ENCODE peak calls at places on chromosomes 7 and 10, in seven cellular contexts. One of them, this sample, is unnamed.

GRCh38 chr7:50591480-50592438 is 26.6 kb upstream of the DDC start:
- DNase-seq in left lung: peak; percentile 53
- DNase-seq in naive thymus-derived CD4-positive, alpha-beta T cell: no peak
- DNase-seq in suprapubic skin: no peak
- DNase-seq in tibial nerve: no peak
- DNase-seq in lung: no peak
- DNase-seq in cardiac muscle cell: no peak
- DNase-seq in this sample: no peak

GRCh38 chr10:132429281-132430230 is 32.6 kb downstream of the PWWP2B start:
- DNase-seq in cardiac muscle cell: no peak
- DNase-seq in tibial nerve: no peak
- DNase-seq in suprapubic skin: no peak
- DNase-seq in lung: no peak
- DNase-seq in left lung: peak; percentile 55
- DNase-seq in naive thymus-derived CD4-positive, alpha-beta T cell: no peak
- DNase-seq in this sample: no peak

GRCh38 chr10:129870926-129871660 is 93.0 kb downstream of the EBF3 start:
- DNase-seq in cardiac muscle cell: peak; percentile 22
- DNase-seq in lung: no peak
- DNase-seq in tibial nerve: peak; percentile 44
- DNase-seq in suprapubic skin: no peak
- DNase-seq in naive thymus-derived CD4-positive, alpha-beta T cell: no peak
- DNase-seq in left lung: no peak
- DNase-seq in this sample: peak; percentile 10

GRCh38 chr10:53010362-53010907 is 237.9 kb upstream of the MBL2 start:
- DNase-seq in cardiac muscle cell: no peak
- DNase-seq in tibial nerve: no peak
- DNase-seq in naive thymus-derived CD4-positive, alpha-beta T cell: no peak
- DNase-seq in suprapubic skin: no peak
- DNase-seq in left lung: no peak
- DNase-seq in lung: no peak
- DNase-seq in this sample: no peak

GRCh38 chr10:60979667-60980104 is 35.7 kb upstream of the RHOBTB1 start:
- DNase-seq in cardiac muscle cell: no peak
- DNase-seq in naive thymus-derived CD4-positive, alpha-beta T cell: no peak
- DNase-seq in suprapubic skin: no peak
- DNase-seq in lung: no peak
- DNase-seq in tibial nerve: no peak
- DNase-seq in left lung: no peak
- DNase-seq in this sample: no peak

GRCh38 chr7:330554-331230 is 40.7 kb downstream of the FOXL3 start:
- DNase-seq in tibial nerve: no peak
- DNase-seq in naive thymus-derived CD4-positive, alpha-beta T cell: no peak
- DNase-seq in lung: no peak
- DNase-seq in left lung: peak; percentile 48
- DNase-seq in cardiac muscle cell: no peak
- DNase-seq in suprapubic skin: no peak
- DNase-seq in this sample: no peak

GRCh38 chr10:14758994-14759664 is 15.6 kb downstream of the FAM107B start:
- DNase-seq in left lung: no peak
- DNase-seq in cardiac muscle cell: no peak
- DNase-seq in naive thymus-derived CD4-positive, alpha-beta T cell: no peak
- DNase-seq in tibial nerve: no peak
- DNase-seq in lung: no peak
- DNase-seq in suprapubic skin: no peak
- DNase-seq in this sample: no peak

GRCh38 chr10:49655099-49655498 is 24.4 kb upstream of the C10orf53 start:
- DNase-seq in left lung: no peak
- DNase-seq in lung: no peak
- DNase-seq in tibial nerve: no peak
- DNase-seq in suprapubic skin: no peak
- DNase-seq in cardiac muscle cell: no peak
- DNase-seq in naive thymus-derived CD4-positive, alpha-beta T cell: no peak
- DNase-seq in this sample: peak; percentile 55

GRCh38 chr10:69088801-69089501 is 1.0 kb downstream of the SRGN start:
- DNase-seq in cardiac muscle cell: peak; percentile 80
- DNase-seq in left lung: no peak
- DNase-seq in tibial nerve: no peak
- DNase-seq in naive thymus-derived CD4-positive, alpha-beta T cell: peak; percentile 65
- DNase-seq in lung: no peak
- DNase-seq in suprapubic skin: no peak
- DNase-seq in this sample: no peak

GRCh38 chr7:99984593-99984992 is 8.8 kb upstream of the AZGP1 start:
- DNase-seq in lung: no peak
- DNase-seq in cardiac muscle cell: no peak
- DNase-seq in naive thymus-derived CD4-positive, alpha-beta T cell: no peak
- DNase-seq in tibial nerve: no peak
- DNase-seq in left lung: no peak
- DNase-seq in suprapubic skin: no peak
- DNase-seq in this sample: no peak

GRCh38 chr7:149048805-149049204 is 20.5 kb upstream of the PDIA4 start:
- DNase-seq in lung: no peak
- DNase-seq in suprapubic skin: no peak
- DNase-seq in tibial nerve: no peak
- DNase-seq in naive thymus-derived CD4-positive, alpha-beta T cell: no peak
- DNase-seq in left lung: no peak
- DNase-seq in cardiac muscle cell: no peak
- DNase-seq in this sample: no peak

GRCh38 chr10:11225935-11226334 is 208.3 kb downstream of the CELF2 start:
- DNase-seq in lung: peak; percentile 39
- DNase-seq in left lung: no peak
- DNase-seq in tibial nerve: no peak
- DNase-seq in suprapubic skin: no peak
- DNase-seq in naive thymus-derived CD4-positive, alpha-beta T cell: no peak
- DNase-seq in cardiac muscle cell: no peak
- DNase-seq in this sample: no peak

GRCh38 chr7:132248841-132249590 is 327.3 kb downstream of the PLXNA4 start:
- DNase-seq in suprapubic skin: no peak
- DNase-seq in lung: no peak
- DNase-seq in left lung: no peak
- DNase-seq in tibial nerve: no peak
- DNase-seq in cardiac muscle cell: no peak
- DNase-seq in naive thymus-derived CD4-positive, alpha-beta T cell: no peak
- DNase-seq in this sample: no peak

GRCh38 chr7:138613630-138614029 is 87.5 kb downstream of the SVOPL start:
- DNase-seq in naive thymus-derived CD4-positive, alpha-beta T cell: no peak
- DNase-seq in cardiac muscle cell: no peak
- DNase-seq in tibial nerve: no peak
- DNase-seq in lung: no peak
- DNase-seq in suprapubic skin: no peak
- DNase-seq in left lung: no peak
- DNase-seq in this sample: no peak

GRCh38 chr10:21527634-21528451 is 2.4 kb upstream of the SKIDA1 start:
- DNase-seq in tibial nerve: no peak
- DNase-seq in cardiac muscle cell: peak; percentile 54
- DNase-seq in suprapubic skin: no peak
- DNase-seq in left lung: no peak
- DNase-seq in naive thymus-derived CD4-positive, alpha-beta T cell: no peak
- DNase-seq in lung: no peak
- DNase-seq in this sample: no peak

GRCh38 chr10:28637346-28637745 is 40.0 kb upstream of the BAMBI start:
- DNase-seq in suprapubic skin: no peak
- DNase-seq in lung: no peak
- DNase-seq in cardiac muscle cell: no peak
- DNase-seq in tibial nerve: no peak
- DNase-seq in left lung: no peak
- DNase-seq in naive thymus-derived CD4-positive, alpha-beta T cell: no peak
- DNase-seq in this sample: no peak

GRCh38 chr7:19351756-19352155 is 206.5 kb upstream of the FERD3L start:
- DNase-seq in tibial nerve: no peak
- DNase-seq in suprapubic skin: no peak
- DNase-seq in cardiac muscle cell: no peak
- DNase-seq in left lung: no peak
- DNase-seq in naive thymus-derived CD4-positive, alpha-beta T cell: no peak
- DNase-seq in lung: no peak
- DNase-seq in this sample: no peak

GRCh38 chr7:133863362-133864061 is 263.6 kb upstream of the LRGUK start:
- DNase-seq in naive thymus-derived CD4-positive, alpha-beta T cell: no peak
- DNase-seq in left lung: no peak
- DNase-seq in tibial nerve: no peak
- DNase-seq in lung: no peak
- DNase-seq in cardiac muscle cell: no peak
- DNase-seq in suprapubic skin: no peak
- DNase-seq in this sample: no peak
- H3K27ac ChIP-seq in naive thymus-derived CD4-positive, alpha-beta T cell: no peak overlapping the region
- H3K27ac ChIP-seq in left lung: no peak overlapping the region
- H3K27ac ChIP-seq in tibial nerve: no peak overlapping the region
- H3K27ac ChIP-seq in lung: no peak overlapping the region
- H3K27ac ChIP-seq in cardiac muscle cell: no peak overlapping the region
- H3K27ac ChIP-seq in suprapubic skin: no peak overlapping the region
- H3K27ac ChIP-seq in this sample: no peak overlapping the region

DNA sequence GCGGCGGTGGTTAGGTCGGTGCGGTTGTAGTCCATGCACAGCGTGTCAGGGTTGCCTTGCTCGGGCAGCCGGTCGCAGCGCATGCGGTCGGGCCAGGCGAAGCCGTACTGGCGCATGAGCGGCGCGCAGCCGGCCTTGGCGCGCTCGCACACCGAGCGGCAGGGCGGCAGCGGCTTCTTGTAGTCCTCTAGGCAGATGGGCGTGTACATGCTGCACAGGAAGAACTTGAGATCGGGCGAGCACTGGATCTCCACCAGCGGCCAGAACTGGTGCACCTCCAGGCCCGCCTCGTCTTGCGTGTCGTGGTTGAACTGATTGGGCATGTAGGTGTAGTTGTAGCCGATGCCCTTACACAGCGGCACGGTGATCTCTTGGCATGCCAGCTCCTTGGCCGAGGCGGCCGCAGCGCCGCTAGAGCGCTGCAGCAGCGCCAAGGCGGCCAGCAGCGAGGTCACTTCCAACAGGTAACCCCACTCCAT is 1.1 kb downstream of the FZD8 start:
- DNase-seq in lung: peak; percentile 62
- DNase-seq in cardiac muscle cell: peak; percentile 90
- DNase-seq in tibial nerve: peak; percentile 47
- DNase-seq in suprapubic skin: peak; percentile 74
- DNase-seq in left lung: peak; percentile 87
- DNase-seq in naive thymus-derived CD4-positive, alpha-beta T cell: no peak
- DNase-seq in this sample: peak; percentile 72
- H3K27ac ChIP-seq in lung: peak overlapping the region; percentile 95
- H3K27ac ChIP-seq in cardiac muscle cell: peak overlapping the region; percentile 90
- H3K27ac ChIP-seq in tibial nerve: peak overlapping the region; percentile 86
- H3K27ac ChIP-seq in suprapubic skin: peak overlapping the region; percentile 82
- H3K27ac ChIP-seq in left lung: peak overlapping the region; percentile 86
- H3K27ac ChIP-seq in naive thymus-derived CD4-positive, alpha-beta T cell: no peak overlapping the region
- H3K27ac ChIP-seq in this sample: peak overlapping the region; percentile 66

GRCh38 chr7:139749545-139749944 is 28.3 kb downstream of the HIPK2 start:
- DNase-seq in tibial nerve: no peak
- DNase-seq in left lung: no peak
- DNase-seq in suprapubic skin: no peak
- DNase-seq in lung: no peak
- DNase-seq in naive thymus-derived CD4-positive, alpha-beta T cell: no peak
- DNase-seq in cardiac muscle cell: no peak
- DNase-seq in this sample: no peak
- H3K27ac ChIP-seq in tibial nerve: no peak overlapping the region
- H3K27ac ChIP-seq in left lung: no peak overlapping the region
- H3K27ac ChIP-seq in suprapubic skin: no peak overlapping the region
- H3K27ac ChIP-seq in lung: no peak overlapping the region
- H3K27ac ChIP-seq in naive thymus-derived CD4-positive, alpha-beta T cell: no peak overlapping the region
- H3K27ac ChIP-seq in cardiac muscle cell: no peak overlapping the region
- H3K27ac ChIP-seq in this sample: no peak overlapping the region

GRCh38 chr10:127991543-127992255 is 84.8 kb downstream of the PTPRE start:
- DNase-seq in naive thymus-derived CD4-positive, alpha-beta T cell: no peak
- DNase-seq in left lung: no peak
- DNase-seq in lung: no peak
- DNase-seq in cardiac muscle cell: no peak
- DNase-seq in suprapubic skin: no peak
- DNase-seq in tibial nerve: peak; percentile 45
- DNase-seq in this sample: no peak
- H3K27ac ChIP-seq in naive thymus-derived CD4-positive, alpha-beta T cell: peak overlapping the region; percentile 9
- H3K27ac ChIP-seq in left lung: peak overlapping the region; percentile 78
- H3K27ac ChIP-seq in lung: peak overlapping the region; percentile 67
- H3K27ac ChIP-seq in cardiac muscle cell: no peak overlapping the region
- H3K27ac ChIP-seq in suprapubic skin: peak overlapping the region; percentile 45
- H3K27ac ChIP-seq in tibial nerve: peak overlapping the region; percentile 84
- H3K27ac ChIP-seq in this sample: peak overlapping the region; percentile 69

GRCh38 chr7:134702366-134703240 is 56.0 kb downstream of the BPGM start:
- DNase-seq in cardiac muscle cell: peak; percentile 20
- DNase-seq in naive thymus-derived CD4-positive, alpha-beta T cell: no peak
- DNase-seq in suprapubic skin: no peak
- DNase-seq in left lung: no peak
- DNase-seq in tibial nerve: no peak
- DNase-seq in lung: no peak
- DNase-seq in this sample: no peak
- H3K27ac ChIP-seq in cardiac muscle cell: no peak overlapping the region
- H3K27ac ChIP-seq in naive thymus-derived CD4-positive, alpha-beta T cell: no peak overlapping the region
- H3K27ac ChIP-seq in suprapubic skin: no peak overlapping the region
- H3K27ac ChIP-seq in left lung: no peak overlapping the region
- H3K27ac ChIP-seq in tibial nerve: peak overlapping the region; percentile 94
- H3K27ac ChIP-seq in lung: no peak overlapping the region
- H3K27ac ChIP-seq in this sample: peak overlapping the region; percentile 13

DNA sequence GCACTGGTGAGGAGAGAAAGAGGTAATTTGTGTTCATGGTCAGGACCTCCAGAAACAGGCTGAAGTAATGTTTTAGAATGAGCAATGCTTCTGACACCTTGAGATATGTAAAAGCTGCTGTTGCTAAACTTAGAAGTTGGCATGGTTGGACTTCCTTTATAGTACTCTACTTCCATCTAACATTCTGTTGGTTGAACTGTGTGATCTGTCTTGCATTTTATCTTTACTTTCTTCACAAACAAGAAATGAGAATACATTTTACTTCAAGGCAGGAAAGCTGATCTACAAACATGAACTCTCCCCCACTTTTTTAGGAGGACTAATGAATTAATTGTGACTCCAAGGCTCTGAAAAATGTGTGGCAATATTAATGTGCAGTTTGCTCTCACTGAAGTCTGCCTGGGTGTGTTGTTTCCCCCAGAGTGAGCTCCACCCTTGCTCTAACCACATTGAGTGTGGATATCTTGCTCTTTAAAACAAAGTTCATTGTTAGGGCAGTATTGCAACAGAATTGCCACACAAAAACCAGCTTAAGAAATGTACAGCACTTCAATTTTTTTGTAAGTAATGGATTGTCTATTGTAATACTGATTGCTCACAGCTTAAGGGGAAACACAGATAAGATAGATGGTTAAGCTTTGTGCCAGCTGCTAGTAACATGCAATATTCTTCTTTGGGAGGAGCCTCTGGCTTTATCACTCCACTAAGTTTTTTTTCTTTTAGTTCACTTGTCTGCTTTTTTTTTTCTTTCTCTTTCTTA is 69.0 kb downstream of the ADD3 start:
- DNase-seq in suprapubic skin: no peak
- DNase-seq in left lung: no peak
- DNase-seq in lung: peak; percentile 59
- DNase-seq in naive thymus-derived CD4-positive, alpha-beta T cell: peak; percentile 59
- DNase-seq in cardiac muscle cell: peak; percentile 99
- DNase-seq in tibial nerve: peak; percentile 80
- DNase-seq in this sample: peak; percentile 54
- H3K27ac ChIP-seq in suprapubic skin: peak overlapping the region; percentile 84
- H3K27ac ChIP-seq in left lung: peak overlapping the region; percentile 92
- H3K27ac ChIP-seq in lung: peak overlapping the region; percentile 96
- H3K27ac ChIP-seq in naive thymus-derived CD4-positive, alpha-beta T cell: peak overlapping the region; percentile 56
- H3K27ac ChIP-seq in cardiac muscle cell: peak overlapping the region; percentile 95
- H3K27ac ChIP-seq in tibial nerve: peak overlapping the region; percentile 94
- H3K27ac ChIP-seq in this sample: no peak overlapping the region

GRCh38 chr10:59877191-59877671 is 29.1 kb downstream of the CCDC6 start:
- DNase-seq in tibial nerve: no peak
- DNase-seq in cardiac muscle cell: peak; percentile 28
- DNase-seq in lung: no peak
- DNase-seq in suprapubic skin: no peak
- DNase-seq in left lung: no peak
- DNase-seq in naive thymus-derived CD4-positive, alpha-beta T cell: no peak
- DNase-seq in this sample: no peak
- H3K27ac ChIP-seq in tibial nerve: no peak overlapping the region
- H3K27ac ChIP-seq in cardiac muscle cell: no peak overlapping the region
- H3K27ac ChIP-seq in lung: no peak overlapping the region
- H3K27ac ChIP-seq in suprapubic skin: no peak overlapping the region
- H3K27ac ChIP-seq in left lung: no peak overlapping the region
- H3K27ac ChIP-seq in naive thymus-derived CD4-positive, alpha-beta T cell: no peak overlapping the region
- H3K27ac ChIP-seq in this sample: no peak overlapping the region